ENCODE peak calls at places on chromosomes 7 and 10, in nine cellular contexts. C is stimulated activated naive CD4-positive, alpha-beta T cell treated with Interleukin-2 at 50 U/mL for 16 hours; S is Daoy; U is NCI-H1092 treated with DMSO at 0.1 percent for 48 hours; R is SJCRH30; K is HuH-7; W is nephron progenitor cell; Z is mesendoderm; F is GF-D8. B is an unnamed sample.

GRCh38 chr10:11824825-11825224 is 1.7 kb downstream of the PROSER2 start:
- DNase-seq in C (no peak), R (no peak), W (no peak), U (no peak), F (no peak), Z (no peak), S (no peak), K (no peak), B (no peak)

GRCh38 chr7:100626530-100627237 is 14.3 kb downstream of the MOSPD3 start:
- DNase-seq in R (peak), K (no peak), S (peak), F (no peak), W (peak), Z (peak), C (peak), U (peak), B (peak)

GRCh38 chr7:424961-425793 is 94.5 kb downstream of the PDGFA start:
- DNase-seq in W (no peak), K (no peak), C (no peak), U (no peak), Z (no peak), R (no peak), S (no peak), F (no peak), B (no peak)

GRCh38 chr10:119246862-119247549 is 39.6 kb downstream of the GRK5 start:
- DNase-seq in S (peak), W (no peak), F (no peak), C (no peak), Z (no peak), R (no peak), U (no peak), K (no peak), B (peak)

GRCh38 chr7:121537031-121537430 is 140.9 kb upstream of the FAM3C start:
- DNase-seq in K (no peak), U (no peak), Z (no peak), C (no peak), R (no peak), F (no peak), W (no peak), S (no peak), B (no peak)

GRCh38 chr10:123795846-123796590 is 95.6 kb downstream of the CPXM2 start:
- DNase-seq in R (no peak), K (no peak), F (no peak), U (no peak), S (no peak), Z (no peak), W (no peak), C (no peak), B (no peak)

GRCh38 chr10:9262770-9263169 is 1208.3 kb downstream of the GATA3 start:
- DNase-seq in C (no peak), R (no peak), K (no peak), U (no peak), Z (peak), S (peak), F (no peak), W (no peak), B (no peak)

GRCh38 chr10:106935978-106936451 is 228.5 kb downstream of the SORCS1 start:
- DNase-seq in K (no peak), Z (no peak), F (no peak), C (no peak), R (no peak), W (no peak), U (no peak), S (no peak), B (no peak)

GRCh38 chr7:98091061-98091460 is 15.6 kb upstream of the LMTK2 start:
- DNase-seq in S (no peak), R (no peak), C (no peak), F (no peak), W (no peak), K (no peak), Z (no peak), U (no peak), B (no peak)

GRCh38 chr10:15324611-15325010 is 46.5 kb downstream of the FAM171A1 start:
- DNase-seq in W (no peak), U (no peak), R (peak), C (no peak), F (no peak), S (no peak), Z (no peak), K (no peak), B (peak)

B was measured in RPMI7951.